ENCODE peak calls at places on chromosomes 12 and 14, in four cellular contexts. S is ELF-1, Y is HCT116, J is NB4. M is an unnamed sample.
A peak's percentile ranks its signal among the peaks of the same experiment; 100 is the strongest.

GRCh38 chr12:124616394-124617343 is 49.3 kb upstream of the NCOR2 start:
- DNase-seq in S (no peak), Y (no peak), J (peak; percentile 45), M (no peak)

GRCh38 chr14:94042433-94043091 is 16.4 kb downstream of the OTUB2 start:
- DNase-seq in S (no peak), Y (no peak), J (no peak), M (no peak)

GRCh38 chr14:56359245-56359644 is 220.4 kb upstream of the TMEM260 start:
- DNase-seq in S (no peak), Y (no peak), J (no peak), M (no peak)

GRCh38 chr14:52545584-52546317 is 6.6 kb downstream of the TXNDC16 start:
- DNase-seq in S (no peak), Y (no peak), J (no peak), M (no peak)

GRCh38 chr14:105252552-105253328 is 4.4 kb downstream of the BTBD6 start:
- DNase-seq in S (no peak), Y (no peak), J (no peak), M (no peak)

GRCh38 chr12:93521225-93521854 is 51.1 kb upstream of the SOCS2 start:
- DNase-seq in S (no peak), Y (no peak), J (no peak), M (no peak)

GRCh38 chr12:5689773-5690172 is 255.3 kb downstream of the ANO2 start:
- DNase-seq in S (no peak), Y (peak; percentile 6), J (peak; percentile 4), M (no peak)

GRCh38 chr12:105912911-105913514 is 225.7 kb downstream of the NUAK1 start:
- DNase-seq in S (no peak), Y (no peak), J (no peak), M (no peak)

GRCh38 chr14:90274808-90275454 is 18.6 kb downstream of the PSMC1 start:
- DNase-seq in S (no peak), Y (no peak), J (peak; percentile 22), M (no peak)

GRCh38 chr14:104092931-104093365 is 7.4 kb downstream of the ASPG start:
- DNase-seq in S (no peak), Y (no peak), J (no peak), M (no peak)

GRCh38 chr14:53953002-53953827 is 3.4 kb downstream of the BMP4 start:
- DNase-seq in S (peak; percentile 84), Y (no peak), J (no peak), M (peak; percentile 40)

GRCh38 chr12:71385155-71385554 is 54.4 kb upstream of the LGR5 start:
- DNase-seq in S (no peak), Y (no peak), J (no peak), M (no peak)

GRCh38 chr12:15209782-15210181 is 11.4 kb downstream of the RERG start:
- DNase-seq in S (no peak), Y (no peak), J (no peak), M (no peak)

GRCh38 chr12:74415633-74416032 is 122.0 kb upstream of the ATXN7L3B start:
- DNase-seq in S (no peak), Y (peak; percentile 49), J (peak; percentile 41), M (no peak)

GRCh38 chr14:39428118-39428517 is 4.1 kb downstream of the FBXO33 start:
- DNase-seq in S (no peak), Y (no peak), J (no peak), M (no peak)

GRCh38 chr14:26286806-26287205 is 311.0 kb downstream of the NOVA1 start:
- DNase-seq in S (no peak), Y (no peak), J (no peak), M (no peak)

GRCh38 chr14:30108975-30109700 is 181.5 kb upstream of the PRKD1 start:
- DNase-seq in S (no peak), Y (no peak), J (no peak), M (no peak)

GRCh38 chr12:19895609-19896008 is 456.3 kb downstream of the AEBP2 start:
- DNase-seq in S (no peak), Y (no peak), J (no peak), M (no peak)

GRCh38 chr12:126492181-126492580 is 1426.9 kb downstream of the AACS start:
- DNase-seq in S (no peak), Y (no peak), J (no peak), M (peak; percentile 40)

GRCh38 chr12:92170050-92170449 is 24.4 kb upstream of the BTG1 start:
- DNase-seq in S (no peak), Y (no peak), J (no peak), M (no peak)

GRCh38 chr12:96255077-96255476 is 60.9 kb downstream of the ELK3 start:
- DNase-seq in S (no peak), Y (no peak), J (peak; percentile 25), M (no peak)

GRCh38 chr14:102998393-102998792 is 59.0 kb downstream of the CDC42BPB start:
- DNase-seq in S (no peak), Y (no peak), J (peak; percentile 12), M (no peak)

GRCh38 chr12:5577239-5577638 is 145.3 kb downstream of the NTF3 start:
- DNase-seq in S (no peak), Y (no peak), J (no peak), M (no peak)

GRCh38 chr12:47808574-47809380 is 10.9 kb downstream of the HDAC7 start:
- DNase-seq in S (no peak), Y (no peak), J (peak; percentile 88), M (no peak)

GRCh38 chr14:99732436-99733220 is 48.5 kb downstream of the CYP46A1 start:
- DNase-seq in S (no peak), Y (no peak), J (no peak), M (no peak)

GRCh38 chr12:66446276-66446675 is 144.0 kb downstream of the HELB start:
- DNase-seq in S (no peak), Y (peak; percentile 8), J (no peak), M (no peak)

GRCh38 chr12:53060721-53061276 is 10.9 kb downstream of the TNS2 start:
- DNase-seq in S (no peak), Y (no peak), J (no peak), M (no peak)

GRCh38 chr14:75577090-75577489 is 1.3 kb upstream of the FLVCR2 start:
- DNase-seq in S (no peak), Y (no peak), J (no peak), M (no peak)

GRCh38 chr12:106080111-106080732 is 58.5 kb downstream of the NUAK1 start:
- DNase-seq in S (peak; percentile 55), Y (no peak), J (no peak), M (no peak)